ENCODE peak calls at places on chromosome 18, in six cellular contexts. K is CD4-positive, alpha-beta memory T cell; C is CD8-positive, alpha-beta T cell; L is esophagus squamous epithelium; R is adrenal gland; O is stomach. W is an unnamed sample.

GRCh38 chr18:832085-832681 is 20.1 kb upstream of the YES1 start:
- DNase-seq in K (no peak), C (no peak), L (no peak), R (peak; percentile 59), O (peak; percentile 32), W (no peak)

GRCh38 chr18:13026583-13027270 is 35.6 kb downstream of the CEP192 start:
- DNase-seq in K (no peak), C (no peak), L (no peak), R (no peak), O (no peak), W (no peak)

GRCh38 chr18:7000484-7001096 is 117.0 kb downstream of the LAMA1 start:
- DNase-seq in K (no peak), C (no peak), L (no peak), R (peak; percentile 13), O (no peak), W (no peak)

GRCh38 chr18:995641-996040 is 91.0 kb downstream of the ADCYAP1 start:
- DNase-seq in K (no peak), C (no peak), L (no peak), R (no peak), O (no peak), W (no peak)

GRCh38 chr18:79597176-79598045 is 82.2 kb upstream of the CTDP1 start:
- DNase-seq in K (no peak), C (no peak), L (no peak), R (no peak), O (no peak), W (no peak)

GRCh38 chr18:73201940-73202339 is 334.2 kb upstream of the NETO1 start:
- DNase-seq in K (no peak), C (no peak), L (no peak), R (no peak), O (no peak), W (no peak)

GRCh38 chr18:56382541-56382940 is 255.9 kb downstream of the TXNL1 start:
- DNase-seq in K (no peak), C (no peak), L (no peak), R (no peak), O (no peak), W (no peak)

GRCh38 chr18:10727477-10727876 is 201.7 kb downstream of the NAPG start:
- DNase-seq in K (no peak), C (no peak), L (no peak), R (no peak), O (no peak), W (no peak)

GRCh38 chr18:10481831-10482230 is 27.4 kb downstream of the APCDD1 start:
- DNase-seq in K (no peak), C (no peak), L (no peak), R (no peak), O (no peak), W (no peak)

GRCh38 chr18:39624934-39625333 is 2059.3 kb upstream of the CELF4 start:
- DNase-seq in K (no peak), C (no peak), L (no peak), R (no peak), O (no peak), W (no peak)

GRCh38 chr18:24443870-24444269 is 16.6 kb upstream of the HRH4 start:
- DNase-seq in K (no peak), C (no peak), L (no peak), R (no peak), O (no peak), W (no peak)

GRCh38 chr18:29749699-29750098 is 1292.8 kb downstream of the DSC3 start:
- DNase-seq in K (no peak), C (no peak), L (no peak), R (no peak), O (no peak), W (no peak)

GRCh38 chr18:74440808-74441427 is 16.2 kb downstream of the DIPK1C start:
- DNase-seq in K (no peak), C (no peak), L (no peak), R (no peak), O (no peak), W (no peak)

GRCh38 chr18:54109131-54109683 is 115.3 kb downstream of the MBD2 start:
- DNase-seq in K (no peak), C (no peak), L (no peak), R (no peak), O (no peak), W (no peak)

GRCh38 chr18:55585586-55586521 is 2.1 kb downstream of the TCF4 start:
- DNase-seq in K (no peak), C (no peak), L (no peak), R (no peak), O (no peak), W (no peak)

GRCh38 chr18:56139792-56140254 is 498.6 kb downstream of the TXNL1 start:
- DNase-seq in K (no peak), C (no peak), L (no peak), R (peak; percentile 19), O (peak; percentile 27), W (no peak)

GRCh38 chr18:56884511-56884910 is 233.4 kb downstream of the WDR7 start:
- DNase-seq in K (no peak), C (no peak), L (no peak), R (no peak), O (no peak), W (no peak)

GRCh38 chr18:3061581-3062416 is 48.9 kb upstream of the LPIN2 start:
- DNase-seq in K (peak; percentile 51), C (peak; percentile 45), L (no peak), R (no peak), O (no peak), W (no peak)

GRCh38 chr18:13437801-13438506 is 219.4 kb downstream of the LDLRAD4 start:
- DNase-seq in K (peak; percentile 56), C (peak; percentile 58), L (no peak), R (no peak), O (no peak), W (no peak)

GRCh38 chr18:3869848-3870247 is 419.9 kb downstream of the TGIF1 start:
- DNase-seq in K (no peak), C (no peak), L (no peak), R (peak; percentile 36), O (no peak), W (no peak)

GRCh38 chr18:22318745-22319407 is 98.8 kb downstream of the CTAGE1 start:
- DNase-seq in K (no peak), C (no peak), L (no peak), R (peak; percentile 80), O (no peak), W (no peak)

GRCh38 chr18:25592804-25593360 is 240.9 kb upstream of the ZNF521 start:
- DNase-seq in K (no peak), C (no peak), L (no peak), R (no peak), O (no peak), W (no peak)

GRCh38 chr18:76256897-76257500 is 238.0 kb downstream of the ZNF516 start:
- DNase-seq in K (no peak), C (no peak), L (no peak), R (peak; percentile 42), O (no peak), W (no peak)

GRCh38 chr18:24322594-24323136 is 75.0 kb downstream of the OSBPL1A start:
- DNase-seq in K (no peak), C (no peak), L (no peak), R (no peak), O (no peak), W (no peak)

GRCh38 chr18:37537868-37538525 is 27.6 kb downstream of the CELF4 start:
- DNase-seq in K (no peak), C (no peak), L (no peak), R (peak; percentile 83), O (peak; percentile 78), W (peak; percentile 69)

GRCh38 chr18:62337336-62337735 is 12.2 kb downstream of the TNFRSF11A start:
- DNase-seq in K (no peak), C (no peak), L (no peak), R (no peak), O (no peak), W (no peak)

GRCh38 chr18:77990131-77990530 is 740.5 kb downstream of the GALR1 start:
- DNase-seq in K (no peak), C (no peak), L (no peak), R (no peak), O (no peak), W (no peak)

GRCh38 chr18:21272016-21272582 is 30.1 kb downstream of the GREB1L start:
- DNase-seq in K (no peak), C (no peak), L (no peak), R (no peak), O (no peak), W (no peak)

DNA sequence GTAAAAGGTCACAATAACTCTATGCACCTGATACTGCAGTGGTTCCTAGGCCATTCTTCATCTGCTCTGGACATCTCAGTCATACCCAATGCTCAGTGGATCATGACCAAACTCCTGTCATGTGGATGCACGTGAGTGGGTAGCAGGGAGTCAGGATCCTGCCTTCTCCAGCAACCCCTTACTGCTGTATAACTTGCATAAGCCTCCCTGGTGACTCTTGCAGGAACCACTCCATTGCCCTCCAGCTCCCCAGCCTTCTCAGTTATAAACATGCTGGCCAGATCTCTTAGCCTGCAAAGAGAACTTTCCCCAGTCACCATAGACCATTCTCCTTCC is 98.6 kb upstream of the ZNF397 start:
- DNase-seq in K (no peak), C (no peak), L (no peak), R (no peak), O (no peak), W (no peak)
- H3K36me3 ChIP-seq in K (peaks cover 29% of the 10 kb centered on the region), C (peaks cover 17% of the 10 kb centered on the region), L (no peaks in the 10 kb centered on the region), R (peaks cover 26% of the 10 kb centered on the region), O (peaks cover 48% of the 10 kb centered on the region), W (peaks cover 10% of the 10 kb centered on the region)

DNA sequence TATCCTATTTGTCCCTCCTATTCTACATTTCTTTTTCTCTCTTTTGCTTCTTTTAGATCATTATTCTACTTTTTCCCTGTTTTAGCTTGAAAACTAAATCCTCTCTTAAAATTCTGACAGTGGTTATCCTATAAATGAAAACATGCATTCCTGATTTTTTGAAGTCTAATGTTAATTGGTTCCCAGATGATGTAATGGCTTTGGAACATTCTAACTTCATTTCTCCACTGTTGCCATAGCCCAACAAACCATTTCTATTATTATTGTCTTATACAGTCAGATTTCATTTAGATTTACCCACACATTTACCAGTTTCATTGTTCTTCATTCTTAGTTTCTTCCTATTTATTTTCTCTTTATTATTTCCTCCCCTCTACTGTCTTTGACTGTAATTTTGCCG is 36.5 kb downstream of the SIGLEC15 start:
- DNase-seq in K (no peak), C (no peak), L (no peak), R (no peak), O (no peak), W (no peak)
- H3K36me3 ChIP-seq in K (peaks cover 56% of the 10 kb centered on the region), C (peaks cover 51% of the 10 kb centered on the region), L (peaks cover 27% of the 10 kb centered on the region), R (peaks cover 73% of the 10 kb centered on the region), O (peaks cover 100% of the 10 kb centered on the region), W (peaks cover 77% of the 10 kb centered on the region)

DNA sequence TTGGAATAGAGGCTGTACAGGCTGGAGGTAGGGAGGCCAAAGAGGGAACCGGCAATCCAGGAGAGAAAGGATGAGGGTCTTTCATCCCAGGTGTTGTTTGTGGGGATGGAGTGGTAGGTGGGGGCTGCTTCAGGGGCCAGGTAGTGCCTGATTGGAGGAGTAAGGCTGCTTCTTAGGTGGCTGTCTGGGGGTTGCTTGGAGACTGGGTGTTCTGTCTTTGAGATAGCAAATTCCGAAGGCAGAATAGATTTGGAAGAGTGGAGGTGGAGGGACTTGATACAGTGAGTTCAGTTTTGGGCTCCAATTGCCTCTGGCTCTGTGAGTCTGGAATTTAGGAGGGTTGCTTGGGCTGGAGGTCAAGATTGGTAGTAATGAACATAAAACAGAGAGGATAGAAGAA is 5.9 kb downstream of the ZNF532 start:
- DNase-seq in K (no peak), C (no peak), L (no peak), R (no peak), O (no peak), W (no peak)
- H3K36me3 ChIP-seq in K (no peaks in the 10 kb centered on the region), C (no peaks in the 10 kb centered on the region), L (no peaks in the 10 kb centered on the region), R (peaks cover 29% of the 10 kb centered on the region), O (peaks cover 38% of the 10 kb centered on the region), W (peaks cover 12% of the 10 kb centered on the region)

GRCh38 chr18:63488160-63488559 is 11.4 kb downstream of the SERPINB5 start:
- DNase-seq in K (no peak), C (no peak), L (no peak), R (no peak), O (no peak), W (no peak)

GRCh38 chr18:63492851-63493250 is 16.1 kb downstream of the SERPINB5 start:
- DNase-seq in K (no peak), C (no peak), L (no peak), R (no peak), O (no peak), W (no peak)
- H3K36me3 ChIP-seq in K (no peaks in the 10 kb centered on the region), C (no peaks in the 10 kb centered on the region), L (no peaks in the 10 kb centered on the region), R (no peaks in the 10 kb centered on the region), O (no peaks in the 10 kb centered on the region), W (no peaks in the 10 kb centered on the region)

W was measured in ascending aorta.